ENCODE peak calls at places on chromosomes 2 and 18, in six cellular contexts. R is GM13977; D is HFFc6; X is right atrium auricular region; C is spleen; Y is CD4-positive, alpha-beta T cell. J is an unnamed sample.
A peak's percentile ranks its signal among the peaks of the same experiment; 100 is the strongest.

GRCh38 chr18:60191926-60192325 is 180.6 kb downstream of the MC4R start:
- DNase-seq in R (no peak), D (no peak), X (no peak), C (no peak), Y (no peak), J (no peak)

GRCh38 chr2:228699400-228699799 is 517.9 kb upstream of the SPHKAP start:
- DNase-seq in R (no peak), D (peak; percentile 40), X (no peak), C (no peak), Y (no peak), J (no peak)

GRCh38 chr2:62118160-62118559 is 77.8 kb upstream of the B3GNT2 start:
- DNase-seq in R (no peak), D (no peak), X (no peak), C (no peak), Y (no peak), J (no peak)

GRCh38 chr18:8548186-8548585 is 61.1 kb upstream of the RAB12 start:
- DNase-seq in R (no peak), D (no peak), X (no peak), C (no peak), Y (no peak), J (no peak)

GRCh38 chr2:170733821-170734600 is 18.9 kb downstream of the SP5 start:
- DNase-seq in R (no peak), D (no peak), X (no peak), C (no peak), Y (no peak), J (no peak)

GRCh38 chr18:3626927-3627240 is 176.9 kb downstream of the TGIF1 start:
- DNase-seq in R (no peak), D (no peak), X (no peak), C (no peak), Y (no peak), J (no peak)

GRCh38 chr2:127050803-127051115 is 56.2 kb downstream of the BIN1 start:
- DNase-seq in R (no peak), D (no peak), X (no peak), C (peak; percentile 80), Y (no peak), J (no peak)

GRCh38 chr2:240556553-240557100 is 1.2 kb downstream of the ANKMY1 start:
- DNase-seq in R (peak; percentile 62), D (peak; percentile 31), X (no peak), C (peak; percentile 89), Y (peak; percentile 64), J (peak; percentile 37)

GRCh38 chr18:34867520-34867919 is 157.4 kb downstream of the DTNA start:
- DNase-seq in R (no peak), D (no peak), X (no peak), C (no peak), Y (no peak), J (no peak)
- TF ChIP-seq CTCF in R (no peak), D (no peak), X (no peak), C (no peak), Y (no peak), J (no peak)

DNA sequence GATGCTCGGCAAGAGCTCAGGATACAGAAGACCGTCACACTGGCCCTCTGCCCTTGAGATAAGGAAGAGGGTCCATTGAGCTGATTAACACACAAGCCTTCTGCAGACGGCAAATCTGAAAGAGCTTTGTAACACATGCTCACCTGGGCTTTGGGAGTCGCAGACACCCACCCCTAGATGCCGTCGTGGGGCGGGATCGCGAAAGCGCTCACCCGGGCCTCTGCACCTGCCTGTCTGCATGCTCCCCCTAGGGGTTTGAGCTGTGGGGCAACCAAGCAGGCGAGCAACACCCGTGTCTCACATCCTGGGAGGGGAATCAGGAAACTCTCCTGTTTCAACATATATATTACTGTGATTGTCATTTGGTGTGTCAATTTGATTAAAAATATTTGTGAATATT is 99.8 kb upstream of the KCNH7 start:
- DNase-seq in R (no peak), D (no peak), X (no peak), C (peak; percentile 72), Y (no peak), J (no peak)
- TF ChIP-seq CTCF in R (no peak), D (no peak), X (no peak), C (no peak), Y (no peak), J (no peak)

GRCh38 chr2:97970300-97971060 is 25.3 kb downstream of the TMEM131 start:
- DNase-seq in R (no peak), D (no peak), X (no peak), C (no peak), Y (no peak), J (no peak)

GRCh38 chr2:97966545-97967215 is 29.1 kb downstream of the TMEM131 start:
- DNase-seq in R (peak; percentile 41), D (no peak), X (no peak), C (no peak), Y (no peak), J (no peak)

GRCh38 chr2:97969466-97970067 is 26.2 kb downstream of the TMEM131 start:
- DNase-seq in R (no peak), D (no peak), X (no peak), C (no peak), Y (no peak), J (no peak)

GRCh38 chr2:97967216-97967592 is 28.5 kb downstream of the TMEM131 start:
- DNase-seq in R (no peak), D (no peak), X (no peak), C (no peak), Y (no peak), J (no peak)

DNA sequence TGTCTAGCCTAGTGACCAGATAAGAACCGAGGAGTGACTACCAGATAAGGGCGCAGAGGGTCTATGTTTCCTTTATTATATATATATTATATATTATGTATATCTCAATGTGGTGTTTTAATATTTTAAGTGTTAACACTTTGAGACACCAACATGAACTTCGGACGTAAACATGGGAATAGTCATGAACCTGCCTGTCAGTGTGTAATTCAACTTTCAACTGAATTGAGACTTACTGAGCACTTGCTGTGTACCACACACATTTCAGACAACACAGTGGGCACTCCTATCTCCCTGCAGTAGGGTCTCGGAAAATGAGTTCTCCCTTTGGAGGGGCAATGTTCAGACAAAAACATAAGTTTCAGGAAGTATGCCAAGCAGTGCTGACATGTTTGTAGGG is 27.5 kb downstream of the TMEM131 start:
- DNase-seq in R (no peak), D (no peak), X (no peak), C (no peak), Y (no peak), J (no peak)
- TF ChIP-seq CTCF in R (no peak), D (no peak), X (no peak), C (no peak), Y (no peak), J (no peak)

DNA sequence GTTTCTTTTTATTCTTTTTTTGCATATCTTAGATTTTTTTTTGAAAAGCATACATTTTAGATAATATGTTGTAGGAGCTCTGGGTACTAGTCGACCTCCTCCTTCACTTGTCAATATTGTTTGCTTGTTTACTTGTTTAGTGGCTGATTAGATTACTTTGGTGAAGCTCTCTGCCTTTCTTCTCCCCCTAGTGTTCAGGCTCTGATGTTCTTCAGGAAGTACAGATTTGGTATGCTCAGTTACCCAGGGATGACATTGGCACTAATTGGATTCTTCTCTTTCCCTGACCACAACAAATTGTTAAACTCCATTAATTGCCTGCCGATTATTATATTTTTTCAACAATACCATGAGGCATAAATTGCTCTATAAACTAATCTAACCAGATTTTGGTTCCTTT is 491.2 kb downstream of the SUCLG1 start:
- DNase-seq in R (no peak), D (no peak), X (no peak), C (no peak), Y (no peak), J (no peak)
- TF ChIP-seq CTCF in R (no peak), D (no peak), X (no peak), C (no peak), Y (no peak), J (no peak)

DNA sequence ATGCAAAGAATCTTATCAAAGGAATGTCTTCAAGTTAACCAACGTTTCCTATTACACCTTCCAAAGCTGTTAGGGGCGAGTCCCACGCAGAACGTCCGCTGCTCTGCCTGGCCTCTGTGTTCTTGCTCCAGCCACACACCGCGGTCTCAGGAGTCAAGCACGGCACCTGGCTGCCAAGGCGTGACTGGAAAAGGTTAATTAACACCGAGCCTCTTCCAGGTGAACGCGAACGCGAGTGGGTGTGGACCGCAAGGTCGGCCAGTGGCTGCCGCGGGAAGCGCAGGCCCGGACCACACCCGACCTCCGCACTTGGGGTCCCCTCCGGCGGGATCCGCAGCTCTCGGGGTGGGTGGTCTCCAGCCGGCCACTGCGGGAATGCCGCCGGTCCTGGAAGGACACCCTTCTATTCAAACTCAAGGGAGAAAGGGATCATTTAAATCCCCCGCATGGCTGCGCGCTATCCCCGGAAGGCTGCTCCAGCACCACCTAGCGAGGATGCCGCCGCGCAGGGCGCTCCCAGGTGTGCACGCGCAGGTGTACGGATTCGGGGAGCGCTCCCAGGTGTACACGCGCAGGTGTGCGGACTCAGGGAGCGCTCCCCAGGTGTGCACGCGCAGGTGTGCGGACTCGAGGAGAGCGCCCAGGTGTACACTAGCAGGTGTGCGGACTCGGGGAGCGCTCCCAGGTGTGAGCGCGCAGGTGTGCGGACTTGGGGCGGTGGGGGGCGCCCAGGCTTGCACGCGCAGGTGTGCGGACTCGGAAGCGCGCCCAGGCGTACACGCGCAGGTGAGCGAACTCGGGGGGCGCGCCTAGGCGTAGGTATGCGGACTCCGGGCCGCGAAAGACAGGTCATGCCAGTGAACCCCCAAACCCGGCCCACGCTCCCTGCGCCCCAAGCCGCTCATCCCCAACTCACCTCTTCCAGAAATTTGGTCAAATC is 662 bp downstream of the CYB5A start:
- DNase-seq in R (peak; percentile 44), D (no peak), X (no peak), C (peak; percentile 89), Y (no peak), J (no peak)
- TF ChIP-seq CTCF in R (peak; percentile 26), D (peak; percentile 1), X (no peak), C (no peak), Y (peak; percentile 43), J (no peak)

DNA sequence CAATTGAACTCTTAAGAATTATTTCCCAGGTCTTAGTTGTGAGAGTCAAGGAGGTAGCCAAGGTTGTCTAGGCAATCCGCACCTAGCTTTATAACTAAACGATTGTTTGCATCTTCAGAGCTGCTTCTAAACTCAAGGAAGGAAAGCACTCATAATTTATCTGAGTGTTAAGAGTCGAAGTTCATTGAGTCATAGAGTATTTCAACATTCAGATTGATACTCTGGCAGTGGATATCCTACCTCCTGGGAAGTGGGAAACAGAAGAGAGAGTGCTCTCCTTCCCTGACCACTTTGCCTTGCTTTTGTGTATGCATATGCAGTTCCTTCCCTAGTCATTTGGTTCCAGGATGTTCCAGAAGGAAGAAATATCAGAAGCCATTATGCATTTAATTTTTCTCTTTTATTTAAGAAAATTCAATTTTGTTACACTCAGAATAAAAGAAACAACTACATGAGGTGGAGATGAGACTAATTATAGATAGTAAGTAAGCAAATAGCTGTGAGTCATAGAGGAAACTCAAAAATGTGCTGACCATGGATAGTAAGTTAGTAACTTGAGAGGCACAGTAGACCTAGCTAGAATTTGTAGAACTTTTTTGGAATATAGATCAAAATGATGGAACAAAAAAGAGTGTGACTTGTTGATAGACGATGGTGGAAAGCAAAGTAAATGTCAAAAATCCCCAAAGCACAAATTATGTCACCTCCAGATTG is 35.4 kb upstream of the FSHR start:
- DNase-seq in R (no peak), D (no peak), X (no peak), C (no peak), Y (no peak), J (no peak)
- TF ChIP-seq CTCF in R (no peak), D (no peak), X (no peak), C (no peak), Y (no peak), J (no peak)

J was measured in mesothelial cell of epicardium.